ENCODE peak calls at places on chromosomes 2 and 18, in eight cellular contexts. C is lower lobe of right lung, I is cardiac fibroblast, Q is A549, V is AG04449, P is BJ, U is prostate gland, Z is IMR-90. G is an unnamed sample.

GRCh38 chr2:189698020-189698887 is 23.8 kb downstream of the ANKAR start:
- DNase-seq in I (peak), Z (peak), Q (peak), P (peak), U (peak), C (no peak), V (no peak), G (peak)

GRCh38 chr2:40534528-40534927 is 82.6 kb upstream of the SLC8A1 start:
- DNase-seq in U (no peak), Z (peak), C (no peak), P (no peak), I (no peak), Q (no peak), V (no peak), G (no peak)

GRCh38 chr18:9925369-9925768 is 11.6 kb downstream of the VAPA start:
- DNase-seq in C (no peak), P (no peak), V (no peak), Z (peak), U (no peak), I (peak), Q (no peak), G (no peak)

GRCh38 chr2:111117666-111118454 is 2.9 kb upstream of the BCL2L11 start:
- DNase-seq in V (peak), Q (peak), Z (peak), C (peak), U (no peak), P (no peak), I (peak), G (peak)

GRCh38 chr2:132814651-132815050 is 144.6 kb upstream of the LYPD1 start:
- DNase-seq in V (no peak), U (no peak), P (no peak), I (no peak), Q (no peak), C (no peak), Z (no peak), G (no peak)

GRCh38 chr2:212930556-212930955 is 220.9 kb downstream of the IKZF2 start:
- DNase-seq in Q (no peak), I (no peak), P (no peak), C (no peak), U (no peak), Z (no peak), V (no peak), G (no peak)

GRCh38 chr2:42569883-42570282 is 1.5 kb downstream of the MTA3 start:
- DNase-seq in V (no peak), Z (no peak), C (no peak), I (peak), U (no peak), P (no peak), Q (no peak), G (no peak)

GRCh38 chr2:25877431-25878360 is 591 bp downstream of the ASXL2 start:
- DNase-seq in C (peak), U (peak), Z (peak), V (no peak), Q (peak), P (no peak), I (peak), G (peak)

GRCh38 chr2:207334631-207335371 is 169.1 kb upstream of the KLF7 start:
- DNase-seq in P (peak), U (peak), V (peak), Z (peak), C (peak), I (peak), Q (peak), G (peak)

GRCh38 chr18:54359233-54359632 is 1.5 kb downstream of the C18orf54 start:
- DNase-seq in V (no peak), I (peak), P (no peak), Q (no peak), C (no peak), Z (peak), U (no peak), G (no peak)

GRCh38 chr18:70121842-70122241 is 83.6 kb downstream of the RTTN start:
- DNase-seq in I (no peak), P (no peak), U (no peak), Z (no peak), V (no peak), Q (no peak), C (no peak), G (no peak)

GRCh38 chr2:207758010-207758409 is 11.7 kb downstream of the FZD5 start:
- DNase-seq in I (no peak), P (no peak), Q (no peak), C (no peak), Z (no peak), U (no peak), V (no peak), G (no peak)

GRCh38 chr18:3623769-3624545 is 174.0 kb downstream of the TGIF1 start:
- DNase-seq in I (peak), U (peak), V (peak), Q (peak), C (peak), Z (peak), P (peak), G (no peak)

GRCh38 chr18:41462946-41463345 is 492.1 kb upstream of the PIK3C3 start:
- DNase-seq in U (no peak), P (no peak), C (no peak), Q (no peak), Z (no peak), V (no peak), I (no peak), G (no peak)

GRCh38 chr2:32262105-32262504 is 2.6 kb downstream of the NLRC4 start:
- DNase-seq in I (no peak), V (no peak), Z (no peak), Q (no peak), C (no peak), U (no peak), P (no peak), G (no peak)

GRCh38 chr2:97656905-97657587 is 6.8 kb downstream of the ACTR1B start:
- DNase-seq in I (no peak), V (no peak), P (no peak), Z (no peak), U (no peak), C (no peak), Q (no peak), G (no peak)

GRCh38 chr18:32770181-32770650 is 2.6 kb downstream of the KLHL14 start:
- DNase-seq in Q (no peak), I (no peak), P (no peak), Z (no peak), U (no peak), V (no peak), C (no peak), G (no peak)

GRCh38 chr2:176508984-176509383 is 239.7 kb downstream of the MTX2 start:
- DNase-seq in U (no peak), Q (no peak), V (no peak), Z (no peak), I (no peak), C (no peak), P (no peak), G (no peak)

GRCh38 chr18:32470136-32470712 is 458 bp downstream of the GAREM1 start:
- DNase-seq in V (no peak), U (peak), Z (peak), I (peak), P (no peak), C (peak), Q (peak), G (peak)

GRCh38 chr2:168482245-168482644 is 26.2 kb downstream of the CERS6 start:
- DNase-seq in V (no peak), I (peak), Z (no peak), Q (no peak), U (no peak), P (no peak), C (no peak), G (no peak)

GRCh38 chr18:58754544-58755068 is 83.3 kb downstream of the MALT1 start:
- DNase-seq in C (peak), Z (no peak), P (no peak), V (no peak), Q (no peak), U (peak), I (no peak), G (peak)

GRCh38 chr2:11028407-11028916 is 116.7 kb downstream of the KCNF1 start:
- DNase-seq in Z (no peak), P (no peak), V (no peak), U (no peak), Q (no peak), C (no peak), I (no peak), G (no peak)
- TF ChIP-seq CTCF in Z (no peak), P (no peak), V (no peak), U (no peak), Q (no peak), C (no peak), I (no peak), G (peak)

GRCh38 chr2:229731916-229732315 is 17.6 kb upstream of the DNER start:
- DNase-seq in U (no peak), I (peak), Q (no peak), Z (peak), C (no peak), V (no peak), P (no peak), G (no peak)
- H3K4me3 ChIP-seq in U (no peak), I (no peak), Q (no peak), Z (no peak), C (no peak), V (no peak), P (no peak), G (no peak)

GRCh38 chr2:106599540-106599939 is 112.4 kb downstream of the CD8B2 start:
- DNase-seq in Q (no peak), P (no peak), Z (no peak), V (no peak), C (no peak), I (no peak), U (no peak), G (no peak)

GRCh38 chr2:106602042-106602441 is 114.9 kb downstream of the CD8B2 start:
- DNase-seq in V (no peak), Q (no peak), Z (no peak), I (no peak), C (no peak), P (no peak), U (no peak), G (no peak)

DNA sequence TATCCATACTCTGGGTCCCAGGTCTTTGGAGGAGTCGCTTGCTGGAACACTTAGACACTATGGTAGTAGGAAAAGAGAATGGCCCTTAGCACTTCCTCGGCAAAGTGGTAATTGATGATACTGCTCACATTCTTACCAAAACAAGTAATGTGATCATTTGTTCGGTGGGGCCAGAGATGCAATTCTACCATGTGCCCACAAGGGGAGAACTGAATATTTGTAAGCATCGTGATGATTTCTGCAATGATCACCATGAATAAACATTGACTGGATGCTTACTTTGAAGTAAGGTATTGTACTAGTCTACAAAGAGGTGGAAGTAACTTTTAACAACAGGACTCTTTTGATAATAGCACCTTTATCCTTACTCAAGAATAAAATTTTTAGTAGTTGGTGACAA is 109.7 kb downstream of the CD8B2 start:
- DNase-seq in Z (peak), P (no peak), U (no peak), C (no peak), Q (peak), V (no peak), I (peak), G (no peak)
- TF ChIP-seq CTCF in Z (peak), P (peak), U (no peak), C (peak), Q (peak), V (peak), I (peak), G (peak)

GRCh38 chr2:240894006-240894405 is 1.9 kb downstream of the MAB21L4 start:
- DNase-seq in U (no peak), P (no peak), C (no peak), Q (no peak), V (no peak), Z (no peak), I (no peak), G (no peak)
- H3K4me3 ChIP-seq in U (no peak), P (no peak), C (peak), Q (no peak), V (no peak), Z (no peak), I (no peak), G (no peak)

GRCh38 chr2:60553496-60553991 is at the start of gene BCL11A:
- DNase-seq in Q (peak), Z (peak), V (peak), I (peak), C (peak), U (peak), P (no peak), G (peak)

GRCh38 chr2:60554649-60555065 is 1.2 kb upstream of the BCL11A start:
- DNase-seq in U (no peak), P (no peak), C (no peak), Z (no peak), V (no peak), I (no peak), Q (no peak), G (no peak)

GRCh38 chr2:60552851-60553495 is 481 bp downstream of the BCL11A start:
- DNase-seq in P (no peak), Z (no peak), U (no peak), Q (no peak), C (no peak), V (no peak), I (no peak), G (no peak)

GRCh38 chr2:60555066-60555793 is 1.8 kb upstream of the BCL11A start:
- DNase-seq in Z (peak), P (no peak), I (peak), Q (peak), U (peak), C (peak), V (no peak), G (peak)

DNA sequence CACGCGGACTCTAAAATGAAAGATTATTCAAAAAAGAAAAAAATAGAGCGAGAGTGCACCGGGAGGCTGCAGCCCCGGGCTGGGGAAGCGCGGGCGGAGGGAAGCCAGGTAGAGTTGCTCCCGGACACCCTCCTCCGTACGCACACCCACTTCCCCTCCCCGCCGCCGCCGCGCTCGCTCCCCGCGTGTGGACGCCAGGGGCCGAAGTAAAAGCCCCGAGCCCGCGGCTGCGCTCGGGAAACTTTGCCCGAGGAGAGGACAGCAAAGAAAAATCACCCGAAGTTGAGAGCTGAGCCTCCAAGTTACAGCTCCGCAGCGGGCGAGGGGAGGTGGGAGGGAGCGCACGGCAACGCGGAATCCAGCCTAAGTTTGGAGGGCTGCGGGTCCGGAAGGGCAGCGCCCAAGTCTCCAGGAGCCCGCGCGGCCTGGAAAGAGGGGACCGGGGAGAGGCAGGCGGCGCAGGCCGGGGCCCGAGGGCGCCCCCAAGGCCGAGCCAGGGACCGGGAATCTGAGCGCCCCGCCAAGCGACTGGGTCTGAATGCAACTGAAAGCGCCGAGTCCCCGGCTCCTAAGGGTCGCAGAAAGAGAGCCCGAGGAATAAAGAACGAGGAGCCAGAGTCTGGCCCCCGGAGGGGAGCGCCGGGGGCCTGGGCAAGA is 666 bp upstream of the BCL11A start:
- DNase-seq in C (peak), P (no peak), U (peak), Z (no peak), Q (peak), V (no peak), I (no peak), G (peak)
- TF ChIP-seq CTCF in C (no peak), P (peak), U (no peak), Z (no peak), Q (peak), V (peak), I (no peak), G (no peak)

G was measured in GM06990.